ENCODE peak calls at places on chromosomes 1 and 21, in four cellular contexts. O, F, D and K are unnamed samples.

GRCh38 chr1:93798301-93798700 is 80.7 kb downstream of the DNTTIP2 start:
- DNase-seq in F (no peak), D (no peak), O (no peak), K (no peak)

GRCh38 chr1:162040657-162041056 is 17.0 kb upstream of the OLFML2B start:
- DNase-seq in F (peak), D (peak), O (no peak), K (no peak)

GRCh38 chr1:45023663-45024062 is 11.6 kb downstream of the UROD start:
- DNase-seq in O (no peak), D (no peak), F (no peak), K (no peak)

GRCh38 chr21:42009018-42009830 is 936 bp downstream of the ZBTB21 start:
- DNase-seq in F (peak), O (no peak), D (peak), K (no peak)

GRCh38 chr1:60171793-60172192 is 98.2 kb upstream of the C1orf87 start:
- DNase-seq in O (no peak), F (no peak), D (no peak), K (no peak)

GRCh38 chr1:173417563-173417962 is 59.6 kb upstream of the PRDX6 start:
- DNase-seq in O (no peak), D (no peak), F (no peak), K (no peak)

GRCh38 chr1:156129687-156130577 is 15.4 kb downstream of the LMNA start:
- DNase-seq in D (peak), F (no peak), O (no peak), K (peak)

GRCh38 chr1:85464497-85465098 is 361 bp downstream of the DDAH1 start:
- DNase-seq in F (no peak), D (no peak), O (no peak), K (peak)

GRCh38 chr1:193558491-193559028 is 372.1 kb upstream of the B3GALT2 start:
- DNase-seq in O (no peak), D (no peak), F (peak), K (no peak)

GRCh38 chr1:86695400-86695799 is 9.0 kb upstream of the SH3GLB1 start:
- DNase-seq in F (no peak), D (no peak), O (no peak), K (no peak)

GRCh38 chr1:211813590-211813989 is 17.0 kb downstream of the LPGAT1 start:
- DNase-seq in D (no peak), F (peak), O (no peak), K (no peak)

GRCh38 chr1:76269175-76269574 is 194.6 kb downstream of the ST6GALNAC3 start:
- DNase-seq in F (no peak), D (no peak), O (no peak), K (no peak)

GRCh38 chr1:23791434-23792047 is 596 bp downstream of the LYPLA2 start:
- DNase-seq in O (no peak), D (peak), F (no peak), K (peak)

GRCh38 chr1:204917802-204918201 is 47.1 kb downstream of the NFASC start:
- DNase-seq in O (no peak), D (no peak), F (no peak), K (no peak)

GRCh38 chr1:227767401-227768396 is 32.5 kb downstream of the SNAP47 start:
- DNase-seq in O (no peak), D (no peak), F (no peak), K (no peak)

GRCh38 chr1:93694833-93695232 is 13.2 kb upstream of the BCAR3 start:
- DNase-seq in F (no peak), D (no peak), O (no peak), K (no peak)

GRCh38 chr1:212700892-212701819 is 1.5 kb upstream of the BATF3 start:
- DNase-seq in F (no peak), O (no peak), D (peak), K (no peak)

GRCh38 chr1:29322861-29323585 is 86.7 kb downstream of the PTPRU start:
- DNase-seq in D (no peak), F (no peak), O (no peak), K (no peak)

GRCh38 chr1:7684861-7685635 is 86.0 kb upstream of the VAMP3 start:
- DNase-seq in F (no peak), O (no peak), D (no peak), K (no peak)

GRCh38 chr21:29164330-29164942 is 34.0 kb downstream of the MAP3K7CL start:
- DNase-seq in O (no peak), D (peak), F (no peak), K (no peak)

GRCh38 chr1:20302093-20302471 is 11.4 kb downstream of the VWA5B1 start:
- DNase-seq in F (no peak), D (no peak), O (no peak), K (no peak)

GRCh38 chr1:93804412-93804811 is 74.6 kb downstream of the DNTTIP2 start:
- DNase-seq in D (no peak), F (no peak), O (no peak), K (no peak)

DNA sequence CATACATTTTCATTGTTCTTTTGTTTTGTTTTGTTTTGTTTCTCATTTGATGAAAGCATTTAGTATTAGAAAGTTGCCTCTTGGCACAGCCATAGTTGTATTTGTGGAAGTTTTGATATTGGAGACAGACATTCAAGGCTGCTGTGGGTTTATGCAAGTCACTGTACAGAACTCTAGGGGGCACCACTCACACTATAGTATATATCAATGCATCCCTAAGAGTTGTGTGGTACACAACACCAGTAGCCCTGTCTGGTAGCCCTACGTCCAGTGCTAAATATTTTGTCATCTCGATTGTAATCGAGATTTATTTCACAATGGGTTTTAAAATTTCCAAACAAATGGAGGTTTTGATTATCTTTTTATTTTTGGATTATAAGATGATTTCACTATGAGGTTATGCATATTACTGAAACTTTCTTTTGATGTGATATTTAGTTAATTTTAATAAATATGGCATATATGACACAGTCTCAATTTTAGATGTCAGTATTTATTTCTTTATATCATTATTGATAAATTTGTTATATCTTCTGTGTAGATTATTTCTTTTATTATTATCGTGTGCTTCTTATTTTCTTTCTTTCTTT is 112.2 kb downstream of the NR5A2 start:
- DNase-seq in O (no peak), F (peak), D (peak), K (no peak)
- TF ChIP-seq SPI1 in O (no peak), F (no peak), D (no peak), K (no peak)

DNA sequence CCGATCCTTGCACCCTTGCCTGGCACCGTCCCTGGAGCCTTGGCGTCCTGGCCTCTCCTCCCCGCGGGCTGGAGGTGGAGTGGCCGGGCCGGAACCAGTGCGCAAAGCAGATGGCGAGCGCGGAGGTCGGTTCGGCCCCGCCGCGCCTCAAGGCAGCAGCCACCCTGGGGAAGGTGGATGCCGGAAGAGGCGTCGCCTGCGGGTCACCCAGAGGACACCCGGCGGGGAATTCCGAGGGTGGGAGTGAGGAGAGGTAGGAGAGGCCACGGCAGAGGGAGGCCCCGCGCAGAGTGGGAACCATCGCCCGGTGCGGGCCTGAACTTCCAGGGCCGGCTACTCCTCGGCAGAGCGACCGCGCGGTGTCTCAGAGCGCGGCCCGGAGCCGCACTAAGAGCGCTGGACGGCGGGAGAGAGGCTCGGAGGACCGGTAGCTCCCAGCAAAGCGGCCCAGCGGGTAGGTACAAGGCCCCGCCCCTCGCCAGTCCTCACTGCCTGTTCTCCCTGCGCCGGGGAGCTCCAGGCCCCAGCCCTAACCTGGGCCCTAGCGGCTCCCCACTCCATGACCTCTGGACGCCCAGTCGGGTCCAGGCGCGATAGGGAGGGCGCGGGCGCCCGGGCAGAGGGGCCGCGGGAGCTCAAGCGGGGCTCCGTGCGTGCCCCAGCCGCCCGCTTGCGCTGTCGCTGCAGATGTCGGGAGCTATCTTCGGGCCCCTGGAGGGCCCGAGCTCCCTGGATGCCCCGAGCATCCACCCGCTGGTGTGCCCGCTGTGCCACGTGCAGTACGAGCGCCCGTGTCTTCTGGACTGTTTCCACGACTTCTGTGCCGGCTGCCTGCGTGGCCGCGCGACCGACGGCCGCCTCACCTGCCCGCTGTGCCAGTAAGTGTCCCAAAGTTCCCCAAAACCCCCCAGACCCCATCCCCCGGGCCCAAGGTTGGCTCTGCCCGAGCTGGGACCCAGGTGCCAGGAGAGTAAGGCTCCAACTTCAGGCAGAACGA is at the start of gene RNF207:
- DNase-seq in O (no peak), F (no peak), D (peak), K (peak)
- TF ChIP-seq SPI1 in O (no peak), F (no peak), D (no peak), K (no peak)

DNA sequence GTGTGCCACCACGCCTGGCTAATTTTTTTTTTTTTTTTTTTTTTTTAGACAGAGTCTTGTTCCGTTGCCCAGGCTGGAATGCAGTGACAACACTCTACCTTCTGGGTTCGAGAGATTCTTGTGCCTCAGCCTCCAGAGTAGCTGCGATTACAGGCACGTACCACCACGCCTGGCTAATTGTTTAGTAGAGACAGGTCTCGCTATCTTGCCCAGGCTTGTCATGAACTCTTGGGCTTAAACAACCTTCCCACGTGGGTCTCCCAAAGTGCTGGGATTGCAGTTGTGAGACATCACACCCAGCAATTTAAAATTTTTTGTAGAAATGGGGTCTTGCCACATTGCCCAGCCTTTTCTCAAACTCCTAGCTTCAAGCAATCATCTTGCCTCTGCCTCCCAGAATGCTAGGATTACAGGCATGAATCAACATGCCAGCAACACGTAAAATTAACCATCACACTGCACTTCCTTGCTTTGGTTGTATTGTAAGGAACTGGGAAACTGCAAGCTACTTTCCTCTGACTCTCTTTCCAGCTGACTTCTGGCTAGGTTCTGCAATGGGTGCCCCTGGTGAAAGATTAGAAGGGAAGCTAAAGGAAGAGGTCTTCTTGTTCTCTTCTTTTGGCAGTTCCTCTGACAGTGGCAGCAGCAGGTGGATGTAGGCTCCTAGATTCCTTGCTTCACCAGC is 13.9 kb upstream of the IL6R start:
- DNase-seq in D (no peak), F (no peak), O (no peak), K (no peak)
- TF ChIP-seq SPI1 in D (no peak), F (no peak), O (no peak), K (no peak)

DNA sequence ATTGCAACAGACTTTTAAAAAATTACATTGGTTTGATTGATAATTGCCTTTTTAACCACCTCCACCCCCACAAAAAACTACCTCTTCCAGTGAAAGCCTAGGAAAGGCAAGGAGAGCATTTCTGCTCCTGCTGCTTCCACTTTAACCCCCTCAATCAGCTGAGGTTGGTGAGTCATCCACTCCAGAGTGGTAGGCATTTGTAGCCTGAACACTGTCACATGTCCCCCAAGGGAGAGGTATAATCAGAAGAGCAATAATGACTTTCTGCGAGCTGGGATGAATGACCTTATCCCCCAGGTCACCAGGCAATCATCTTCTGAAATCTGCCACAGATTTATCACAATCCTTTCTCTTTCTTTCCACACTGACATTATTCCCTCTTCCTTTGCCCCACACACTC is 126.6 kb upstream of the CAMK1G start:
- DNase-seq in F (no peak), O (no peak), D (no peak), K (no peak)
- TF ChIP-seq SPI1 in F (no peak), O (no peak), D (no peak), K (no peak)

GRCh38 chr1:64038119-64038518 is 165.3 kb upstream of the UBE2U start:
- DNase-seq in O (no peak), F (no peak), D (no peak), K (no peak)
- TF ChIP-seq SPI1 in O (no peak), F (no peak), D (no peak), K (no peak)

GRCh38 chr1:39109653-39110052 is 83.5 kb downstream of the NDUFS5 start:
- DNase-seq in F (no peak), O (no peak), D (no peak), K (no peak)
- TF ChIP-seq SPI1 in F (no peak), O (no peak), D (no peak), K (no peak)

GRCh38 chr1:55713516-55713915 is 498.4 kb upstream of the USP24 start:
- DNase-seq in F (no peak), O (no peak), D (no peak), K (no peak)
- TF ChIP-seq SPI1 in F (no peak), O (no peak), D (no peak), K (no peak)

DNA sequence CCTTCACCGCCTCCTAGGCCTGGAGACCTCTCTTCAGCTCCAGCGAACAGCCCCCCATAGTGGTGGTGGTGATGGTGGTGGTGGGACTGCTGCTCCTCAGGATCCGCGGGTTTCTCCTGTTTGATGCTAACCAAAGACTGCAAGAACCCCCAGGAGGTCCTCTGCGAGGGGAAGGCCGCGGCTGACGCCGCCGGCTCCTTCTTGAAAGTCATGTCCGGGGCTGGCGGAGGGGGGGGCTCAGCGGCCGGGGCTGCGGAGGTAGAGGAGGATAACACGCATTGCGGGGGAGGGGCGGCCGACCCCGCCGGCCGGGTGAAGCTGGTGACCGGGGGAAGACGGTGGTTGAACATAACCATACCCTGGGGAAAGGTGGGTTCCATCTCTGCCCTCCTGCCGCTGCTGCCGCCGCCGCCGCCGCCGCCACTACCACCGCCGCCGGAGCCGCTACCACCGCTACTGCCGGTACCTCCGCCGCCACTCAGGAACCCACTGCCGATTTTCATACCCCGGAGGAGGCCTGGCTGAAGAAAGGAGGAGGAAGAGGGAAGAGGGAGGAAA is 554 bp downstream of the ZNF281 start:
- DNase-seq in D (peak), O (no peak), F (no peak), K (peak)
- TF ChIP-seq SPI1 in D (no peak), O (no peak), F (no peak), K (no peak)

DNA sequence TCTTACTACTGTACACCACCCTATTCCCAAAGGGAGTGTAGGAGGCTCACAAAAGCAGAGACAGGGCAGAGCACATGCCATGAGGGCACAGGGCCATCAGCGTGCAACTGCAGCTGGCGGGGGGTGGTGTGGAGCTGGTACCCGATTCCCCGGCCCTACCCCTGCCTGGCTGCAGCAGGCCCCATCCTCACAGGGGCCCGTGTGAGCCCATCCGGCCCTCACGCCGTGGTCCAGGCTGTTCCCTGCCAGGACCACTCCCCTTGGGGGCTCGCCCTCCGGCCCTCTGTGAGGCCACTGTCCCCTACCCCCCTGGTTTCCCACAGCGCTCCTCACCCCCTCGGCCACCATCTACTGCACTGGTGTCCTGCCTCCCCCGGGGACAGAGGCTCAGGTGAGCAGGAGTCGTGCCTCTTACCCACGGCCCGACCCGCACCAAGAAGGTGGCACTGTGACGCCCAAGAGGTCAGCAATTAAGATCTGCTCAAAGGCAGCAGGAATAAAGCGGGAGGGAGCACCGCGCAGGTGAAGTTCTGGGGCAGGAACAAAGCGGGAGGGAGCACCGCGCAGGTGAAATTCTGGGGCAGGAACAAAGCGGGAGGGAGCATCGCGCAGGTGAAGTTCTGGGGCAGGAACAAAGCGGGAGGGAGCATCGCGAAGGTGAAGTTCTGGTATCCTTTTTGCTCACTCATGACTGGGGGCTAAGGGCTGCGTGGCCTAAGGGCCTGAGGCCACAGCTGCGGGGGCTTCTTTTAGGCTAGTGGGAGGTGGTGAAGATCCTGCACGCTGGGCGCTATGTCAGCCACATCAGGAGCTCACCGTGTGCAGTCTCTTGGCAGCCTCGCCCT is 3.9 kb downstream of the POFUT2 start:
- DNase-seq in D (no peak), F (no peak), O (no peak), K (no peak)
- TF ChIP-seq SPI1 in D (no peak), F (no peak), O (no peak), K (no peak)

GRCh38 chr1:230735447-230735846 is 11.7 kb upstream of the CAPN9 start:
- DNase-seq in F (no peak), D (no peak), O (no peak), K (no peak)
- TF ChIP-seq SPI1 in F (no peak), D (no peak), O (no peak), K (no peak)